ENCODE peak calls at places on chromosome 10, in six cellular contexts. One of them, this sample, is unnamed.

GRCh38 chr10:93916257-93917063 is 22.7 kb downstream of the SLC35G1 start:
- DNase-seq in ascending aorta: no peak
- DNase-seq in HCT116: peak; percentile 22
- DNase-seq in HFF-Myc: no peak
- DNase-seq in IMR-90: peak; percentile 52
- DNase-seq in fibroblast of lung: peak; percentile 43
- DNase-seq in this sample: peak; percentile 64

GRCh38 chr10:43479275-43479674 is 42.4 kb downstream of the ZNF487 start:
- DNase-seq in IMR-90: peak; percentile 41
- DNase-seq in fibroblast of lung: peak; percentile 25
- DNase-seq in ascending aorta: no peak
- DNase-seq in HCT116: no peak
- DNase-seq in HFF-Myc: no peak
- DNase-seq in this sample: no peak

GRCh38 chr10:27679369-27679897 is 66.2 kb downstream of the MKX start:
- DNase-seq in HFF-Myc: no peak
- DNase-seq in HCT116: no peak
- DNase-seq in fibroblast of lung: no peak
- DNase-seq in ascending aorta: no peak
- DNase-seq in IMR-90: no peak
- DNase-seq in this sample: no peak

GRCh38 chr10:22713853-22714523 is 390 bp downstream of the PIP4K2A start:
- DNase-seq in HCT116: no peak
- DNase-seq in fibroblast of lung: peak; percentile 30
- DNase-seq in ascending aorta: no peak
- DNase-seq in IMR-90: peak; percentile 13
- DNase-seq in HFF-Myc: no peak
- DNase-seq in this sample: peak; percentile 21

GRCh38 chr10:45418859-45419672 is 45.0 kb downstream of the ALOX5 start:
- DNase-seq in HCT116: no peak
- DNase-seq in fibroblast of lung: peak; percentile 32
- DNase-seq in IMR-90: peak; percentile 10
- DNase-seq in ascending aorta: peak; percentile 83
- DNase-seq in HFF-Myc: no peak
- DNase-seq in this sample: peak; percentile 56

GRCh38 chr10:100877451-100877850 is 35.3 kb upstream of the SLF2 start:
- DNase-seq in HFF-Myc: no peak
- DNase-seq in IMR-90: no peak
- DNase-seq in ascending aorta: no peak
- DNase-seq in fibroblast of lung: no peak
- DNase-seq in HCT116: no peak
- DNase-seq in this sample: no peak

GRCh38 chr10:47233631-47234030 is 66.4 kb upstream of the GDF10 start:
- DNase-seq in ascending aorta: no peak
- DNase-seq in IMR-90: no peak
- DNase-seq in HCT116: no peak
- DNase-seq in HFF-Myc: no peak
- DNase-seq in fibroblast of lung: no peak
- DNase-seq in this sample: no peak

GRCh38 chr10:113297226-113297625 is 255.6 kb upstream of the HABP2 start:
- DNase-seq in HCT116: no peak
- DNase-seq in ascending aorta: no peak
- DNase-seq in HFF-Myc: no peak
- DNase-seq in IMR-90: peak; percentile 14
- DNase-seq in fibroblast of lung: peak; percentile 61
- DNase-seq in this sample: peak; percentile 13

GRCh38 chr10:24238527-24239247 is 29.7 kb downstream of the KIAA1217 start:
- DNase-seq in ascending aorta: no peak
- DNase-seq in IMR-90: no peak
- DNase-seq in HFF-Myc: no peak
- DNase-seq in fibroblast of lung: no peak
- DNase-seq in HCT116: no peak
- DNase-seq in this sample: no peak

GRCh38 chr10:43045631-43046287 is 31.1 kb upstream of the RET start:
- DNase-seq in HCT116: no peak
- DNase-seq in IMR-90: no peak
- DNase-seq in fibroblast of lung: no peak
- DNase-seq in ascending aorta: peak; percentile 40
- DNase-seq in HFF-Myc: no peak
- DNase-seq in this sample: no peak

GRCh38 chr10:33914746-33915145 is 580.3 kb upstream of the NRP1 start:
- DNase-seq in HFF-Myc: no peak
- DNase-seq in ascending aorta: no peak
- DNase-seq in fibroblast of lung: no peak
- DNase-seq in IMR-90: no peak
- DNase-seq in HCT116: no peak
- DNase-seq in this sample: no peak

GRCh38 chr10:14665304-14665703 is 109.4 kb downstream of the FAM107B start:
- DNase-seq in HFF-Myc: no peak
- DNase-seq in fibroblast of lung: no peak
- DNase-seq in IMR-90: no peak
- DNase-seq in HCT116: no peak
- DNase-seq in ascending aorta: no peak
- DNase-seq in this sample: peak; percentile 10

GRCh38 chr10:71684356-71685173 is 35.0 kb downstream of the C10orf105 start:
- DNase-seq in IMR-90: no peak
- DNase-seq in fibroblast of lung: no peak
- DNase-seq in HFF-Myc: no peak
- DNase-seq in ascending aorta: no peak
- DNase-seq in HCT116: peak; percentile 26
- DNase-seq in this sample: no peak

GRCh38 chr10:101287922-101288638 is 58.8 kb upstream of the LBX1 start:
- DNase-seq in IMR-90: peak; percentile 20
- DNase-seq in fibroblast of lung: peak; percentile 17
- DNase-seq in ascending aorta: no peak
- DNase-seq in HCT116: peak; percentile 41
- DNase-seq in HFF-Myc: no peak
- DNase-seq in this sample: peak; percentile 51

DNA sequence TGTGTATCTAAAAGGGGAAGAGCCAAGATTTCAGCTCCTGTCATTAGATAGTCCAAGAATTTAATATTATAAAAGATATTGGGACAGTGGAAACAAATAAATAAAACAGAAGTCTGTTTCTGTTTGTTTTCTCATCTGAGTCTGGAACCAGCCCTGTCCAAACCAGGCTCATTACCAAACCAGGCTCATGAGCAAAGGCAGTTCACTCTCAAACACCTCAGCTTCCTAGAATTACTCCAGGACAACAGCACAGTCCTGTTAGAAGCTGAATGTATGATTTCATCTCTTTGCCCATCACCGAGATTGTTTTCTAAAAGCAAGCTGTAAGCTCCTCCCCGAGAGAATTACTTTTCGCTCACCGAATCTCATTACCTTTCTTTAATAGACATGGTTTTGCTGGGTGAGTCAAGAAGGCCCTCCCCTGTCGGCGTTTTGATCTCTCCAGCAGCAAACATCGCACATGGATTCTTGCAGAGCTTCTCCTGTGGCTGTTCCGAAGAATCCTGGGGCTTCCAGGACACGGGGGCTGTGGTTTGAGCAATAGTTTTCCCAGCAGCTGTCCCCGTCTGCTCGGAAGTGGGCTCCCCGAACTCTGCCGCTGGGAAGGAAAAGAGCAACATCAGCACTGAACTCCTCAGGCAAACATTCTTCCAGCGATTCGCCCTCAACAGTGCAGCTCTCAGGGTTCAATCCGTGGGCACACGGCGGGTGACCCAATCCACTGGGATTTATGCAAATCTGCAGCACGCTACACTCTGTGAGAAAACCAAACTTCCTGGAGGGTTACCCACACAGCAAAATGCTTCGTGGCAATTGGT is 112.5 kb downstream of the SVIL start:
- DNase-seq in IMR-90: peak; percentile 10
- DNase-seq in ascending aorta: no peak
- DNase-seq in fibroblast of lung: peak; percentile 28
- DNase-seq in HCT116: no peak
- DNase-seq in HFF-Myc: no peak
- DNase-seq in this sample: peak; percentile 18
- H3K4me3 ChIP-seq in IMR-90: no peak overlapping the region
- H3K4me3 ChIP-seq in ascending aorta: peak overlapping the region; percentile 20
- H3K4me3 ChIP-seq in fibroblast of lung: peak overlapping the region; percentile 33
- H3K4me3 ChIP-seq in HCT116: no peak overlapping the region
- H3K4me3 ChIP-seq in HFF-Myc: no peak overlapping the region
- H3K4me3 ChIP-seq in this sample: no peak overlapping the region

GRCh38 chr10:17735166-17735941 is 16.6 kb upstream of the TMEM236 start:
- DNase-seq in HFF-Myc: no peak
- DNase-seq in fibroblast of lung: peak; percentile 18
- DNase-seq in IMR-90: no peak
- DNase-seq in ascending aorta: peak; percentile 88
- DNase-seq in HCT116: no peak
- DNase-seq in this sample: no peak

GRCh38 chr10:17733620-17734019 is 18.4 kb upstream of the TMEM236 start:
- DNase-seq in HFF-Myc: no peak
- DNase-seq in IMR-90: no peak
- DNase-seq in fibroblast of lung: no peak
- DNase-seq in HCT116: no peak
- DNase-seq in ascending aorta: no peak
- DNase-seq in this sample: no peak

GRCh38 chr10:17734432-17735110 is 17.4 kb upstream of the TMEM236 start:
- DNase-seq in ascending aorta: no peak
- DNase-seq in HCT116: no peak
- DNase-seq in IMR-90: no peak
- DNase-seq in HFF-Myc: no peak
- DNase-seq in fibroblast of lung: no peak
- DNase-seq in this sample: no peak

GRCh38 chr10:17737021-17737965 is 14.7 kb upstream of the TMEM236 start:
- DNase-seq in HFF-Myc: no peak
- DNase-seq in HCT116: no peak
- DNase-seq in ascending aorta: no peak
- DNase-seq in IMR-90: peak; percentile 55
- DNase-seq in fibroblast of lung: peak; percentile 34
- DNase-seq in this sample: peak; percentile 73

GRCh38 chr10:17736223-17736622 is 15.8 kb upstream of the TMEM236 start:
- DNase-seq in HFF-Myc: no peak
- DNase-seq in HCT116: no peak
- DNase-seq in IMR-90: no peak
- DNase-seq in ascending aorta: no peak
- DNase-seq in fibroblast of lung: no peak
- DNase-seq in this sample: no peak
- TF ChIP-seq CTCF in HFF-Myc: no peak
- TF ChIP-seq CTCF in HCT116: no peak
- TF ChIP-seq CTCF in IMR-90: no peak
- TF ChIP-seq CTCF in ascending aorta: no peak
- TF ChIP-seq CTCF in fibroblast of lung: no peak
- TF ChIP-seq CTCF in this sample: no peak

DNA sequence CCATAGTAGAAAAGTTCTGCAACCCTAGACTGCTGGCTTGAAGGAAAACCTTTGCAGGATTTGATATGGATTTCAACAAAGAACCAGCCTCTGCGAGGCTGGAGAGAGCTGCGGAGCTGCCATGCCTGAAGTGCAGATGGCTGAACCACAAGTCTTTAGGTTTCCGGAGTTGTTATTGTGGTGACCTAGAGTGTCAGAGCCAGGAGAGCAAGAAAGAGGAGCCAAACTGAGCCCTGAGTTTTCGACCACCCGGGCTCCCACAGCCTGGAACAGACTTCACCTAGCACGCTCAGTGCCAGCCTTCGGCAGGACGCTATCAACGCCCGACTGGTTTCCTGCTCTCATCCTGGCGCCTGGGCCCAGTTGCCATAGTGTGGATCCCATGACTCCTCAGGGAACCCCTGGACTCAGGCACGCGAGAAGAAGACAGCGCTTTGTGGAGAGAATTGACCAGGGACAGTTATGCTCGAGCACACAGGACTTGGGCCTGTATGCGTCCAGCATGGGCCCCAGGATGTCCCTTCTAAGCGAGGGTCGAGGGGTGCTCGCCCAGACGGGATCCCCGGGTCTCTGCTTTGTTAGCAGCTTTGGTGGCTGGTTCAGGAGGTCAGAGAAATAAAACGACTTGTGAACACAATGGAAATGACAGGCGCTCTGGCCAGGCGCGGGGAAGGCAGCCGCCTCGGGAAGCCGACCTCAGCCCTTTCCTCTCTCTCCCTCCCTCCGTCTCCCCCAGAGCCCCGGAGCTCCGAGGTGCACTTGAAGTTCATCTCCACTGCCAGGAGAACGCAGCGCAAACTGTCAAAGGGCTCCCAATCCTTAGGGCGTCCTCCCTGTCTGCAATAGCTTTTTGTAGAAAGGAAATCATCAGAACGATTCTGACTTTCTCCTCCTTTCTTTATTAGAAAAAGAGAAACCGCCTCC is 1.8 kb upstream of the GAD2 start:
- DNase-seq in fibroblast of lung: no peak
- DNase-seq in HFF-Myc: no peak
- DNase-seq in ascending aorta: no peak
- DNase-seq in HCT116: no peak
- DNase-seq in IMR-90: no peak
- DNase-seq in this sample: no peak
- H3K4me3 ChIP-seq in fibroblast of lung: no peak overlapping the region
- H3K4me3 ChIP-seq in HFF-Myc: no peak overlapping the region
- H3K4me3 ChIP-seq in ascending aorta: peak overlapping the region; percentile 48
- H3K4me3 ChIP-seq in HCT116: no peak overlapping the region
- H3K4me3 ChIP-seq in IMR-90: no peak overlapping the region
- H3K4me3 ChIP-seq in this sample: no peak overlapping the region

GRCh38 chr10:2993636-2994035 is 73.7 kb upstream of the PFKP start:
- DNase-seq in ascending aorta: no peak
- DNase-seq in HCT116: no peak
- DNase-seq in IMR-90: no peak
- DNase-seq in HFF-Myc: no peak
- DNase-seq in fibroblast of lung: no peak
- DNase-seq in this sample: no peak

GRCh38 chr10:2994562-2994961 is 72.8 kb upstream of the PFKP start:
- DNase-seq in HFF-Myc: peak; percentile 53
- DNase-seq in fibroblast of lung: peak; percentile 85
- DNase-seq in HCT116: no peak
- DNase-seq in ascending aorta: no peak
- DNase-seq in IMR-90: peak; percentile 51
- DNase-seq in this sample: no peak

GRCh38 chr10:2989292-2989947 is 77.9 kb upstream of the PFKP start:
- DNase-seq in ascending aorta: no peak
- DNase-seq in HCT116: no peak
- DNase-seq in HFF-Myc: no peak
- DNase-seq in fibroblast of lung: no peak
- DNase-seq in IMR-90: no peak
- DNase-seq in this sample: no peak

GRCh38 chr10:2990764-2991163 is 76.6 kb upstream of the PFKP start:
- DNase-seq in IMR-90: no peak
- DNase-seq in fibroblast of lung: no peak
- DNase-seq in HFF-Myc: no peak
- DNase-seq in HCT116: no peak
- DNase-seq in ascending aorta: no peak
- DNase-seq in this sample: no peak

DNA sequence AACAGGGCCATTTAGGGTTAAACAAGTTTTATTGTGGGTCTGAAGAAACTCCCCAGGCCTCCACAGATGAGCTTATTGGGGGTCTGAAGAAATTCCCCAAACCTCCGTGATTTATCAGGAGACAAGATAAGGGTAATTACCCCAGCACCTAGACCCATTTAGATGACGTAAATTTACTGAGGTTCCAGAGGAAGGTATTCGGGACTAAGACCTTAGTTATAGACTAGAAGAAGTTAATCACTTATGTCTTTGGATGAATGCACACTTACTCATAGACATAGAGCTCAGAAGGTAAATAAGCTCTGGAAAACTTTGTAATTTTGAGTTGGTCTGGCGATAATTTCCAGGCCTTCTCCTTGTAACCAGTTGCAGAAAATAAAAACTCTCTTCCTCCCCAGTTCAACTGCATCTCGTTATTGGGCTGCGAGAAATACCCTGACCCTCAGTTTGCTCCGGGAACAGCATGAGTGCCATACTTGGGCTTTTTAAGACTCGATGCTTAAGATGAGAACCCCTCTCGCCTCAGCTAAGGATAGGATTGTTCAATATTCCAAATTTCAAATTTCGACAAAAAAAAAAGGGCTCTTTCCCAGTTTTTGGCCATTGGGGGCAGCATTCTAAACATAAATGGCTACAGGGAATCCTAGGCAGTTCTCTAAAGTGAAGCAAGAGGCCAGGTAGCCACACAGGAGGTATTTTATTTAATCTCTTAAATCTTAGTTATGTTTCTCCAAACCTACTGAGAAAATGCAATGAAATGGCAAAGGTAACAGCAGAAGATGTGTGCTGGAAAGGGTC is 74.7 kb upstream of the PFKP start:
- DNase-seq in fibroblast of lung: peak; percentile 74
- DNase-seq in IMR-90: no peak
- DNase-seq in HCT116: no peak
- DNase-seq in HFF-Myc: no peak
- DNase-seq in ascending aorta: no peak
- DNase-seq in this sample: no peak
- TF ChIP-seq CTCF in fibroblast of lung: peak; percentile 32
- TF ChIP-seq CTCF in IMR-90: no peak
- TF ChIP-seq CTCF in HCT116: peak; percentile 5
- TF ChIP-seq CTCF in HFF-Myc: peak; percentile 28
- TF ChIP-seq CTCF in ascending aorta: no peak
- TF ChIP-seq CTCF in this sample: peak; percentile 23

This sample was measured in cardiac fibroblast.